ENCODE peak calls at places on chromosomes 16 and 17, in four cellular contexts. K is CD8-positive, alpha-beta T cell; T is PC-9; D is AG10803. B is an unnamed sample.

GRCh38 chr17:73187203-73187769 is 5.6 kb upstream of the COG1 start:
- DNase-seq in T (no peak), D (no peak), K (no peak), B (no peak)

GRCh38 chr17:17353625-17354484 is 50.7 kb downstream of the NT5M start:
- DNase-seq in K (no peak), T (no peak), D (no peak), B (no peak)

GRCh38 chr17:21452377-21453143 is 76.4 kb downstream of the KCNJ12 start:
- DNase-seq in D (peak; percentile 71), T (no peak), K (no peak), B (no peak)

GRCh38 chr17:16935786-16936185 is 36.1 kb downstream of the TNFRSF13B start:
- DNase-seq in D (no peak), K (no peak), T (no peak), B (no peak)

GRCh38 chr16:5607169-5607568 is 509.6 kb upstream of the EEF2KMT start:
- DNase-seq in T (no peak), K (no peak), D (no peak), B (no peak)

GRCh38 chr17:67565068-67565467 is 152.7 kb upstream of the NOL11 start:
- DNase-seq in K (no peak), D (no peak), T (no peak), B (no peak)

GRCh38 chr16:20849587-20850390 is 43.5 kb downstream of the REXO5 start:
- DNase-seq in K (peak; percentile 51), D (peak; percentile 62), T (peak; percentile 42), B (no peak)

GRCh38 chr17:69672924-69673323 is 258.4 kb downstream of the MAP2K6 start:
- DNase-seq in D (peak; percentile 73), K (no peak), T (peak; percentile 60), B (no peak)

GRCh38 chr17:49676276-49676868 is 1.5 kb downstream of the SPOP start:
- DNase-seq in K (peak; percentile 43), T (no peak), D (peak; percentile 57), B (peak; percentile 92)

GRCh38 chr16:67013823-67014640 is 14.9 kb upstream of the CBFB start:
- DNase-seq in T (no peak), K (peak; percentile 67), D (peak; percentile 54), B (no peak)

GRCh38 chr16:75380870-75381269 is 52.4 kb downstream of the CFDP1 start:
- DNase-seq in D (peak; percentile 43), K (no peak), T (no peak), B (no peak)

GRCh38 chr16:1333149-1333812 is at the start of gene BAIAP3:
- DNase-seq in D (no peak), K (peak; percentile 45), T (no peak), B (no peak)

GRCh38 chr17:69880591-69881112 is 194.4 kb upstream of the KCNJ16 start:
- DNase-seq in T (no peak), D (no peak), K (no peak), B (no peak)

GRCh38 chr17:66431910-66432309 is 129.5 kb downstream of the PRKCA start:
- DNase-seq in T (peak; percentile 50), D (peak; percentile 85), K (no peak), B (no peak)

GRCh38 chr17:79159471-79159870 is 84.8 kb downstream of the ENGASE start:
- DNase-seq in T (no peak), K (no peak), D (no peak), B (no peak)

GRCh38 chr16:54366943-54367342 is 80.4 kb upstream of the IRX3 start:
- DNase-seq in T (no peak), K (no peak), D (no peak), B (no peak)

GRCh38 chr16:74279805-74280204 is 16.8 kb upstream of the PSMD7 start:
- DNase-seq in D (no peak), T (no peak), K (no peak), B (no peak)

GRCh38 chr16:74280448-74280847 is 16.2 kb upstream of the PSMD7 start:
- DNase-seq in D (no peak), T (no peak), K (no peak), B (no peak)

GRCh38 chr16:74271879-74272278 is 24.7 kb upstream of the PSMD7 start:
- DNase-seq in K (no peak), T (no peak), D (no peak), B (no peak)

GRCh38 chr16:74279266-74279665 is 17.3 kb upstream of the PSMD7 start:
- DNase-seq in T (no peak), K (no peak), D (no peak), B (no peak)

DNA sequence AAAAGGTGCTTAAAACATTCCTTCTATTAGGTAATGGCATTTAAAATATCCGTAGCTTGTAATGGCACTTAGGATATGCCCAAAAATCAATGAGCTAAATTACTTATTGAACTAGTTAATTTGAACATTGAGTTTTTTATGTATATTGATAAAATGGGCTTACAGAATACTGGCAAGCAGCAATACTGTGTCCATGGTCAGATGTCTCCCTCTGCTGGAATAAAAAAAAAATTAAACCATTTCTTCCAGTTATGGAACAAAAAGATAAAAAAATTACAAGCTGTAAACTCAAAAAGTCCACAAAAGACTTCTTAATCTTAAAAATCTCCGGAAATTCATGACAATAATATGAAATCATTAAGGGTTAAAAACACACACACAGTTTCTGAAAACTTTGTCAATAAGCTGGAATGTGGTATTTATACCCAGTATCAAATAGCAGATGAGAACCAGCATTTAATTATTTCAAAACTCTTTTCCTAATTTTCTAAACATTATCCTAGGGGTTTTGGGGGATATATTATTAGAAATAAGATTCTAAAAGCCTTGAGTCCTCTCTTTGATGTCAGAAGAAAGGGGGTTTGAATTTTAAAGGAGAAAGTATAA is 21.5 kb upstream of the PSMD7 start:
- DNase-seq in D (peak; percentile 23), T (peak; percentile 45), K (no peak), B (no peak)
- TF ChIP-seq CTCF in D (peak; percentile 52), T (peak; percentile 75), K (peak; percentile 37), B (peak; percentile 28)

GRCh38 chr16:71461686-71462648 is at the start of gene ZNF23:
- DNase-seq in K (peak; percentile 74), D (peak; percentile 75), T (peak; percentile 48), B (peak; percentile 33)
- TF ChIP-seq CTCF in K (peak; percentile 29), D (peak; percentile 19), T (peak; percentile 30), B (peak; percentile 22)

DNA sequence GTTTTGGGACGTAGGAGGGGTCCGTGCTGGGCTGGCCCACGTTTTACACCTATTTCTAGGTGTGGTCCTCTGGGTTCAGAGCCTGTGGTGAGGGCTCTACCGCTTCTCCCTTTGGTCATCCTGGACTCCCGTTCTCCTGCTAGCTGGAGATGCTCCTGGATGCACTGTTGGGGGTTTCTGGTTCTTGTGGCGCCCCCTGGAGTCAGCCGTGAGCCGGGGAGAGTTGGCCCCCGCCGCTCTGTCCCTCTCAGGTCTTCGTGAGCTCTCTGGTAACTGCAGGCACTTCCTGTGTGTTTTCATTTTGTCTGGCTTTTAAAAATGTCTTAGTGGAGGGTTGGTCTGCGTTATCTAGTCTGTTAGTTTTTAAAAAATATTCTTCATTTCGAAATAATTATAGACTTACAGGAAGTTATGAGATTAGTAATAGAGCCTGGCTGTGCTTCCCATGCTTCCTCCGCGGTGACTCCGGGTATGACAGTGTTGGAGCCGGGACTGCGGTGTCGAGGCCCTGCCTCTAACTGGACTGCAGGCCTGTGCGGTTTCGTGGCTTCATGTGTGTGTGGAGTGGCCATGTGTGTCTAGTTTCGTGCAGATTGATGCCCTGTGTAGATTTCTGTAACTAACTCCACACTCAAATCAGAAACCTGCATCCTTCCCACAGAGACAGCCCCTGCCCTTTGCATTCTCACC is 78.0 kb upstream of the ZNF750 start:
- DNase-seq in K (peak; percentile 48), D (peak; percentile 64), T (no peak), B (no peak)
- TF ChIP-seq CTCF in K (peak; percentile 21), D (peak; percentile 48), T (peak; percentile 17), B (no peak)

GRCh38 chr16:55699616-55700015 is 43.8 kb downstream of the SLC6A2 start:
- DNase-seq in D (no peak), T (no peak), K (no peak), B (no peak)

GRCh38 chr16:55700067-55700466 is 44.3 kb downstream of the SLC6A2 start:
- DNase-seq in T (no peak), K (no peak), D (no peak), B (no peak)

GRCh38 chr16:55698331-55698730 is 42.5 kb downstream of the SLC6A2 start:
- DNase-seq in D (no peak), T (no peak), K (no peak), B (no peak)

GRCh38 chr16:55695595-55695994 is 39.8 kb downstream of the SLC6A2 start:
- DNase-seq in K (no peak), T (no peak), D (no peak), B (no peak)

DNA sequence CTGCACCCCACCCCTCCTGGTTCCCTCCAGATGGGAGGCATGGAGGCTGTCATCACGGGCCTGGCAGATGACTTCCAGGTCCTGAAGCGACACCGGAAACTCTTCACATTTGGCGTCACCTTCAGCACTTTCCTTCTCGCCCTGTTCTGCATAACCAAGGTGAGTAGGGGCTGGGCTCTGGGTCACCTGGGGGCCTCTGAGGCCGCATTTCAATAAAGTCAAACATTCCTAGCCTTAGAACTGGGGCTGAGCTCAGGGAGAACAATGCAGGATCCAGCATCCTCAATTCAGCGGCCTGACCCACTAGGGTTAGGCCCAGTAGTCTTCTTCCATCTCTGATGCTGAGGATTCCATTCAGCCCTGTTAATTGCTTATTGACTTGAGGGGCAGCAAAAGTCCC is 42.1 kb downstream of the SLC6A2 start:
- DNase-seq in K (no peak), D (no peak), T (no peak), B (no peak)
- TF ChIP-seq CTCF in K (no peak), D (no peak), T (no peak), B (no peak)

GRCh38 chr16:86515780-86516617 is 5.7 kb downstream of the FOXF1 start:
- DNase-seq in T (no peak), D (peak; percentile 24), K (no peak), B (no peak)
- TF ChIP-seq CTCF in T (no peak), D (no peak), K (no peak), B (no peak)

B was measured in GM12864.